ENCODE peak calls at places on chromosome 3, in six cellular contexts. One of them, this sample, is unnamed.
A peak's percentile ranks its signal among the peaks of the same experiment; 100 is the strongest.

GRCh38 chr3:9915252-9916141 is 1.4 kb upstream of the IL17RC start:
- DNase-seq in left ventricle myocardium inferior: peak; percentile 79
- DNase-seq in GM23248: peak; percentile 86
- DNase-seq in CD4-positive, alpha-beta memory T cell: peak; percentile 25
- DNase-seq in GM23338: peak; percentile 81
- DNase-seq in IMR-90: peak; percentile 52
- DNase-seq in this sample: no peak

GRCh38 chr3:126927846-126928245 is 55.1 kb upstream of the PLXNA1 start:
- DNase-seq in IMR-90: no peak
- DNase-seq in GM23248: no peak
- DNase-seq in left ventricle myocardium inferior: no peak
- DNase-seq in CD4-positive, alpha-beta memory T cell: no peak
- DNase-seq in GM23338: no peak
- DNase-seq in this sample: no peak

GRCh38 chr3:31776016-31776415 is 205.0 kb downstream of the OSBPL10 start:
- DNase-seq in IMR-90: no peak
- DNase-seq in GM23248: peak; percentile 39
- DNase-seq in left ventricle myocardium inferior: no peak
- DNase-seq in GM23338: no peak
- DNase-seq in CD4-positive, alpha-beta memory T cell: no peak
- DNase-seq in this sample: no peak

GRCh38 chr3:10702961-10703740 is 112.9 kb upstream of the SLC6A11 start:
- DNase-seq in GM23338: peak; percentile 95
- DNase-seq in CD4-positive, alpha-beta memory T cell: no peak
- DNase-seq in IMR-90: no peak
- DNase-seq in GM23248: peak; percentile 28
- DNase-seq in left ventricle myocardium inferior: no peak
- DNase-seq in this sample: no peak

GRCh38 chr3:190089711-190090110 is 31.0 kb downstream of the P3H2 start:
- DNase-seq in CD4-positive, alpha-beta memory T cell: no peak
- DNase-seq in GM23248: no peak
- DNase-seq in GM23338: no peak
- DNase-seq in left ventricle myocardium inferior: no peak
- DNase-seq in IMR-90: no peak
- DNase-seq in this sample: no peak

GRCh38 chr3:141998674-141999290 is 122.3 kb downstream of the ATP1B3 start:
- DNase-seq in CD4-positive, alpha-beta memory T cell: no peak
- DNase-seq in IMR-90: peak; percentile 35
- DNase-seq in GM23248: peak; percentile 48
- DNase-seq in left ventricle myocardium inferior: no peak
- DNase-seq in GM23338: no peak
- DNase-seq in this sample: no peak

GRCh38 chr3:53694648-53695356 is 151.4 kb downstream of the CHDH start:
- DNase-seq in IMR-90: no peak
- DNase-seq in CD4-positive, alpha-beta memory T cell: no peak
- DNase-seq in GM23338: no peak
- DNase-seq in left ventricle myocardium inferior: no peak
- DNase-seq in GM23248: no peak
- DNase-seq in this sample: no peak

GRCh38 chr3:21390136-21390535 is 360.9 kb downstream of the ZNF385D start:
- DNase-seq in GM23248: peak; percentile 95
- DNase-seq in left ventricle myocardium inferior: no peak
- DNase-seq in IMR-90: peak; percentile 7
- DNase-seq in CD4-positive, alpha-beta memory T cell: no peak
- DNase-seq in GM23338: no peak
- DNase-seq in this sample: no peak

GRCh38 chr3:109018828-109019227 is 65.1 kb upstream of the GUCA1C start:
- DNase-seq in GM23338: peak; percentile 32
- DNase-seq in IMR-90: peak; percentile 0
- DNase-seq in CD4-positive, alpha-beta memory T cell: no peak
- DNase-seq in GM23248: peak; percentile 17
- DNase-seq in left ventricle myocardium inferior: no peak
- DNase-seq in this sample: no peak

GRCh38 chr3:40120816-40121215 is 188.7 kb upstream of the EIF1B start:
- DNase-seq in CD4-positive, alpha-beta memory T cell: no peak
- DNase-seq in GM23248: peak; percentile 81
- DNase-seq in GM23338: no peak
- DNase-seq in left ventricle myocardium inferior: no peak
- DNase-seq in IMR-90: no peak
- DNase-seq in this sample: no peak

GRCh38 chr3:194640829-194641228 is 7.6 kb upstream of the TMEM44 start:
- DNase-seq in GM23338: peak; percentile 71
- DNase-seq in IMR-90: peak; percentile 9
- DNase-seq in GM23248: peak; percentile 41
- DNase-seq in CD4-positive, alpha-beta memory T cell: peak; percentile 19
- DNase-seq in left ventricle myocardium inferior: no peak
- DNase-seq in this sample: no peak

GRCh38 chr3:180085122-180085710 is 48.5 kb upstream of the PEX5L start:
- DNase-seq in GM23338: no peak
- DNase-seq in CD4-positive, alpha-beta memory T cell: no peak
- DNase-seq in IMR-90: no peak
- DNase-seq in GM23248: no peak
- DNase-seq in left ventricle myocardium inferior: no peak
- DNase-seq in this sample: no peak

GRCh38 chr3:50158747-50159146 is 3.6 kb downstream of the SEMA3F start:
- DNase-seq in GM23338: no peak
- DNase-seq in GM23248: no peak
- DNase-seq in CD4-positive, alpha-beta memory T cell: no peak
- DNase-seq in left ventricle myocardium inferior: no peak
- DNase-seq in IMR-90: no peak
- DNase-seq in this sample: no peak

GRCh38 chr3:54215521-54215920 is 93.2 kb downstream of the CACNA2D3 start:
- DNase-seq in IMR-90: no peak
- DNase-seq in GM23248: no peak
- DNase-seq in CD4-positive, alpha-beta memory T cell: no peak
- DNase-seq in left ventricle myocardium inferior: no peak
- DNase-seq in GM23338: no peak
- DNase-seq in this sample: no peak

GRCh38 chr3:40237892-40238571 is 71.5 kb upstream of the EIF1B start:
- DNase-seq in GM23338: peak; percentile 73
- DNase-seq in CD4-positive, alpha-beta memory T cell: no peak
- DNase-seq in IMR-90: peak; percentile 2
- DNase-seq in GM23248: peak; percentile 44
- DNase-seq in left ventricle myocardium inferior: no peak
- DNase-seq in this sample: no peak

GRCh38 chr3:118537454-118537853 is 497.2 kb downstream of the IGSF11 start:
- DNase-seq in GM23248: no peak
- DNase-seq in CD4-positive, alpha-beta memory T cell: no peak
- DNase-seq in IMR-90: no peak
- DNase-seq in left ventricle myocardium inferior: no peak
- DNase-seq in GM23338: no peak
- DNase-seq in this sample: no peak

GRCh38 chr3:172561894-172562664 is 38.8 kb upstream of the TNFSF10 start:
- DNase-seq in CD4-positive, alpha-beta memory T cell: no peak
- DNase-seq in GM23248: no peak
- DNase-seq in left ventricle myocardium inferior: no peak
- DNase-seq in IMR-90: no peak
- DNase-seq in GM23338: no peak
- DNase-seq in this sample: peak; percentile 75

GRCh38 chr3:129607391-129608068 is 1.1 kb upstream of the PLXND1 start:
- DNase-seq in left ventricle myocardium inferior: no peak
- DNase-seq in CD4-positive, alpha-beta memory T cell: no peak
- DNase-seq in GM23338: no peak
- DNase-seq in IMR-90: no peak
- DNase-seq in GM23248: peak; percentile 27
- DNase-seq in this sample: no peak

GRCh38 chr3:129604942-129605592 is 1.4 kb downstream of the PLXND1 start:
- DNase-seq in IMR-90: no peak
- DNase-seq in GM23248: no peak
- DNase-seq in left ventricle myocardium inferior: no peak
- DNase-seq in CD4-positive, alpha-beta memory T cell: no peak
- DNase-seq in GM23338: peak; percentile 76
- DNase-seq in this sample: no peak

GRCh38 chr3:129608087-129608935 is 1.8 kb upstream of the PLXND1 start:
- DNase-seq in GM23338: peak; percentile 78
- DNase-seq in GM23248: peak; percentile 48
- DNase-seq in CD4-positive, alpha-beta memory T cell: no peak
- DNase-seq in IMR-90: peak; percentile 69
- DNase-seq in left ventricle myocardium inferior: no peak
- DNase-seq in this sample: no peak

GRCh38 chr3:129605593-129606521 is 619 bp downstream of the PLXND1 start:
- DNase-seq in left ventricle myocardium inferior: peak; percentile 57
- DNase-seq in GM23338: no peak
- DNase-seq in GM23248: peak; percentile 85
- DNase-seq in CD4-positive, alpha-beta memory T cell: peak; percentile 54
- DNase-seq in IMR-90: peak; percentile 51
- DNase-seq in this sample: no peak

DNA sequence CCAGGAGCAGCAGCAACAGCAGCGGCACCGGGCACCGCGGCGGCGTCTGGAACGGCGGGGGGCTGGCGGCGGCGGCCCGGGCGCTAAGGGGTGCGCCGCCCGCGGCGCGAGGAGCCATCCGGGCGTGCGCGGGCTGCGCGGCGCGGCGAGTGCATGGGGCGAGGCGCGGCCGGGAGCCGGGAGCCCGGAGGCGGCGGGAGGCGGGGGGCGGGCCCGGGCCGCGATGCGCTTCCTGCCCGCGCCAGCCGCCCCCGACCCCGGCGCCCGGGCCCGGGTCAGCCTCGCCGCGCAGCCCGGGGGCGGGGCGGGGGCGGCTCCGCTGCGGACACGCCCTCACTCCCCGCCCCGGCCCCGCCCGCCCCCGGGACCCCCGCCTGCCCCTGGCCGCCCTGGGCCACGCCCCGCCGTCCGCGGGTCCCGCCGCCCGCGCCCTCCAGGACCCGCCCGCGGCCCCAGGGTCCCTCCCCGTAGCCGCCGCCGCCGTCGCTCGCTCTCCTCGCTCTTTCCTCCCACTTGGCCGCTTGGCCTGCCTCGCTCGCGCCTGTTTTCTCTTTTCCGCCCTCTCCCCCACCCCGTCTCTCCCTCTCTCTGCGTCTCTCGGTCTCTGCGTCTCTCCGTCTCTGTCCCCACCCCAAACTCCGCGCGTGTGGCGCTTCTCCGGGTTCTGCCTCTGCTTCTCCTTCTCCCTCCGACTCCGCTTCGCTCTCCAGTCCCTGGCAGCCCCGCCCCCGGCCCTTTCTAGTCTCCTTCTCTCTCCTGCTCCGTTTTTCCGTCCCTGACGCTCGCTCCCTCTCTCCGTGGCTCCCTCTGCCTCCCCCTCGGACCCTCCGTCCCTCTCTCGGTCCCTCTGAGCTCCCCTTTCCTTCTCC is at the start of gene PLXND1:
- DNase-seq in IMR-90: peak; percentile 39
- DNase-seq in GM23338: peak; percentile 88
- DNase-seq in GM23248: peak; percentile 80
- DNase-seq in left ventricle myocardium inferior: peak; percentile 85
- DNase-seq in CD4-positive, alpha-beta memory T cell: peak; percentile 53
- DNase-seq in this sample: no peak
- H3K4me1 ChIP-seq in IMR-90: peaks cover 29% of the 10 kb centered on the region
- H3K4me1 ChIP-seq in GM23338: peaks cover 48% of the 10 kb centered on the region
- H3K4me1 ChIP-seq in GM23248: peaks cover 37% of the 10 kb centered on the region
- H3K4me1 ChIP-seq in left ventricle myocardium inferior: peaks cover 91% of the 10 kb centered on the region
- H3K4me1 ChIP-seq in CD4-positive, alpha-beta memory T cell: peaks cover 28% of the 10 kb centered on the region
- H3K4me1 ChIP-seq in this sample: peaks cover 51% of the 10 kb centered on the region

GRCh38 chr3:177364236-177364635 is 167.0 kb upstream of the TBL1XR1 start:
- DNase-seq in left ventricle myocardium inferior: no peak
- DNase-seq in CD4-positive, alpha-beta memory T cell: no peak
- DNase-seq in GM23338: no peak
- DNase-seq in GM23248: no peak
- DNase-seq in IMR-90: no peak
- DNase-seq in this sample: no peak

GRCh38 chr3:177358968-177359600 is 161.8 kb upstream of the TBL1XR1 start:
- DNase-seq in GM23248: peak; percentile 13
- DNase-seq in GM23338: peak; percentile 80
- DNase-seq in left ventricle myocardium inferior: peak; percentile 33
- DNase-seq in CD4-positive, alpha-beta memory T cell: peak; percentile 42
- DNase-seq in IMR-90: no peak
- DNase-seq in this sample: peak; percentile 24

GRCh38 chr3:177359601-177360357 is 162.5 kb upstream of the TBL1XR1 start:
- DNase-seq in GM23338: peak; percentile 99
- DNase-seq in IMR-90: peak; percentile 99
- DNase-seq in GM23248: peak; percentile 100
- DNase-seq in left ventricle myocardium inferior: peak; percentile 96
- DNase-seq in CD4-positive, alpha-beta memory T cell: peak; percentile 96
- DNase-seq in this sample: peak; percentile 89

GRCh38 chr3:177361042-177361938 is 164.0 kb upstream of the TBL1XR1 start:
- DNase-seq in IMR-90: no peak
- DNase-seq in GM23338: no peak
- DNase-seq in CD4-positive, alpha-beta memory T cell: no peak
- DNase-seq in left ventricle myocardium inferior: no peak
- DNase-seq in GM23248: no peak
- DNase-seq in this sample: no peak

GRCh38 chr3:177362646-177363045 is 165.4 kb upstream of the TBL1XR1 start:
- DNase-seq in CD4-positive, alpha-beta memory T cell: no peak
- DNase-seq in GM23338: no peak
- DNase-seq in IMR-90: no peak
- DNase-seq in left ventricle myocardium inferior: no peak
- DNase-seq in GM23248: no peak
- DNase-seq in this sample: no peak
- H3K4me1 ChIP-seq in CD4-positive, alpha-beta memory T cell: peaks cover 39% of the 10 kb centered on the region
- H3K4me1 ChIP-seq in GM23338: peaks cover 19% of the 10 kb centered on the region
- H3K4me1 ChIP-seq in IMR-90: peaks cover 24% of the 10 kb centered on the region
- H3K4me1 ChIP-seq in left ventricle myocardium inferior: peaks cover 52% of the 10 kb centered on the region
- H3K4me1 ChIP-seq in GM23248: peaks cover 24% of the 10 kb centered on the region
- H3K4me1 ChIP-seq in this sample: peaks cover 37% of the 10 kb centered on the region

GRCh38 chr3:63934484-63934883 is 22.3 kb upstream of the SCAANT1 start:
- DNase-seq in GM23248: no peak
- DNase-seq in CD4-positive, alpha-beta memory T cell: peak; percentile 43
- DNase-seq in IMR-90: no peak
- DNase-seq in GM23338: no peak
- DNase-seq in left ventricle myocardium inferior: no peak
- DNase-seq in this sample: no peak

GRCh38 chr3:63936929-63937328 is 24.7 kb upstream of the SCAANT1 start:
- DNase-seq in IMR-90: no peak
- DNase-seq in GM23338: no peak
- DNase-seq in CD4-positive, alpha-beta memory T cell: no peak
- DNase-seq in left ventricle myocardium inferior: no peak
- DNase-seq in GM23248: no peak
- DNase-seq in this sample: no peak

GRCh38 chr3:63934041-63934440 is 21.9 kb upstream of the SCAANT1 start:
- DNase-seq in GM23248: peak; percentile 87
- DNase-seq in GM23338: peak; percentile 37
- DNase-seq in CD4-positive, alpha-beta memory T cell: no peak
- DNase-seq in IMR-90: no peak
- DNase-seq in left ventricle myocardium inferior: no peak
- DNase-seq in this sample: no peak

GRCh38 chr3:63940389-63940757 is 28.2 kb upstream of the SCAANT1 start:
- DNase-seq in IMR-90: peak; percentile 76
- DNase-seq in left ventricle myocardium inferior: no peak
- DNase-seq in CD4-positive, alpha-beta memory T cell: no peak
- DNase-seq in GM23248: peak; percentile 69
- DNase-seq in GM23338: no peak
- DNase-seq in this sample: no peak

GRCh38 chr3:63937661-63938651 is 25.8 kb upstream of the SCAANT1 start:
- DNase-seq in left ventricle myocardium inferior: no peak
- DNase-seq in IMR-90: no peak
- DNase-seq in GM23248: no peak
- DNase-seq in GM23338: peak; percentile 21
- DNase-seq in CD4-positive, alpha-beta memory T cell: no peak
- DNase-seq in this sample: no peak
- H3K4me1 ChIP-seq in left ventricle myocardium inferior: peaks cover 58% of the 10 kb centered on the region
- H3K4me1 ChIP-seq in IMR-90: peaks cover 11% of the 10 kb centered on the region
- H3K4me1 ChIP-seq in GM23248: peaks cover 32% of the 10 kb centered on the region
- H3K4me1 ChIP-seq in GM23338: peaks cover 19% of the 10 kb centered on the region
- H3K4me1 ChIP-seq in CD4-positive, alpha-beta memory T cell: peaks cover 50% of the 10 kb centered on the region
- H3K4me1 ChIP-seq in this sample: no peaks in the 10 kb centered on the region

DNA sequence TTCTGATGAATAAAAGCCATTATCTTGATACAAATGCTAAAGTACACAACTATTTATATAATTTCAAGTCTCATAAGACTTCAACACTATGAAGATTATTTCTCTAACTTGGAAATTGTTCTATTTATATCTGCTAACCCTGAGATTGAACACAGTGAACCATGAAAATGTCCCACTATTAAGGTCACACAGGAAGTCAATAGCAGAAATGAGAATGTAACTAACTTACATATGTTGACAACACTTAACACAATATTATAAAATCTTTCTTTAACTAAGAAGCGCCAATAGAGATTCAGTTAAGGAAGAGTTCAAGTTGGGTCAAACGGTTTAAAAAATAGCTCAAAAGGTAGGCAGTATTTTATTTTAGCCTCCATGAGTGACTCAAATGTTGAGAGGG is 551.8 kb upstream of the CBLB start:
- DNase-seq in GM23338: no peak
- DNase-seq in IMR-90: no peak
- DNase-seq in GM23248: no peak
- DNase-seq in left ventricle myocardium inferior: no peak
- DNase-seq in CD4-positive, alpha-beta memory T cell: no peak
- DNase-seq in this sample: no peak
- H3K4me1 ChIP-seq in GM23338: no peaks in the 10 kb centered on the region
- H3K4me1 ChIP-seq in IMR-90: peaks cover 6% of the 10 kb centered on the region
- H3K4me1 ChIP-seq in GM23248: peaks cover 17% of the 10 kb centered on the region
- H3K4me1 ChIP-seq in left ventricle myocardium inferior: peaks cover 4% of the 10 kb centered on the region
- H3K4me1 ChIP-seq in CD4-positive, alpha-beta memory T cell: peaks cover 14% of the 10 kb centered on the region
- H3K4me1 ChIP-seq in this sample: no peaks in the 10 kb centered on the region

This sample was measured in Panc1.